ENCODE peak calls at places on chromosomes 5 and 9, in six cellular contexts. G is RCC 7860; Q is dorsolateral prefrontal cortex; I is NCI-H1694; P is D341Med; T is stimulated activated CD8-positive, alpha-beta memory T cell treated with anti-CD3 and anti-CD28 coated beads, Interleukin-7, amount 100 ng/mL, for 24 hours. L is an unnamed sample.

GRCh38 chr5:61228691-61229280 is 66.5 kb upstream of the SMIM15 start:
- DNase-seq in I (no peak), Q (peak; percentile 49), P (no peak), T (no peak), G (peak; percentile 54), L (no peak)

GRCh38 chr5:111781200-111781599 is 24.2 kb upstream of the NREP start:
- DNase-seq in I (no peak), Q (peak; percentile 41), G (peak; percentile 53), P (no peak), T (no peak), L (peak; percentile 60)

GRCh38 chr9:26604076-26604662 is 288.4 kb downstream of the CAAP1 start:
- DNase-seq in Q (no peak), T (no peak), G (no peak), P (no peak), I (no peak), L (no peak)

GRCh38 chr9:89428901-89429890 is 68.7 kb downstream of the SEMA4D start:
- DNase-seq in P (no peak), Q (no peak), G (no peak), T (no peak), I (no peak), L (no peak)

GRCh38 chr5:148457183-148457620 is 73.4 kb downstream of the FBXO38 start:
- DNase-seq in I (peak; percentile 24), Q (no peak), G (no peak), P (peak; percentile 63), T (no peak), L (no peak)

GRCh38 chr5:176388003-176388340 is 426 bp downstream of the NOP16 start:
- DNase-seq in Q (no peak), P (no peak), G (peak; percentile 13), I (no peak), T (no peak), L (peak; percentile 22)

GRCh38 chr5:107672212-107673105 is 1.7 kb upstream of the EFNA5 start:
- DNase-seq in P (peak; percentile 87), G (peak; percentile 96), Q (peak; percentile 77), I (peak; percentile 95), T (no peak), L (peak; percentile 95)

GRCh38 chr9:128421474-128422010 is 885 bp downstream of the CERCAM start:
- DNase-seq in Q (peak; percentile 45), P (no peak), T (no peak), G (no peak), I (no peak), L (peak; percentile 9)

GRCh38 chr5:178298283-178298807 is 65.7 kb upstream of the PHYKPL start:
- DNase-seq in T (no peak), P (no peak), I (no peak), Q (no peak), G (no peak), L (no peak)